ENCODE peak calls at places on chromosomes 3 and 15, in seven cellular contexts. A is K562, K is IMR-90, N is GM23338, V is mammary epithelial cell, U is neuronal stem cell, E is hepatocyte. Z is an unnamed sample.
A peak's percentile ranks its signal among the peaks of the same experiment; 100 is the strongest.

GRCh38 chr15:69523010-69524001 is 70.7 kb downstream of the RPLP1 start:
- DNase-seq in A (peak; percentile 62), K (peak; percentile 72), N (peak; percentile 91), V (peak; percentile 50), U (peak; percentile 75), E (peak; percentile 88), Z (peak; percentile 75)

GRCh38 chr3:171831936-171832335 is 11.2 kb upstream of the TMEM212 start:
- DNase-seq in A (no peak), K (peak; percentile 68), N (no peak), V (no peak), U (no peak), E (no peak), Z (no peak)

GRCh38 chr3:128466840-128467541 is at the start of gene DNAJB8:
- DNase-seq in A (no peak), K (no peak), N (no peak), V (no peak), U (no peak), E (no peak), Z (no peak)

GRCh38 chr15:38781196-38781595 is 216.6 kb upstream of the RASGRP1 start:
- DNase-seq in A (no peak), K (no peak), N (no peak), V (peak; percentile 28), U (no peak), E (no peak), Z (no peak)

GRCh38 chr3:128281461-128282367 is 128.4 kb downstream of the EEFSEC start:
- DNase-seq in A (no peak), K (no peak), N (no peak), V (no peak), U (no peak), E (no peak), Z (no peak)

GRCh38 chr3:29167180-29167579 is 113.7 kb upstream of the RBMS3 start:
- DNase-seq in A (no peak), K (peak; percentile 75), N (no peak), V (no peak), U (no peak), E (no peak), Z (no peak)

GRCh38 chr3:197173620-197174019 is 124.8 kb downstream of the DLG1 start:
- DNase-seq in A (no peak), K (no peak), N (no peak), V (no peak), U (no peak), E (no peak), Z (no peak)

GRCh38 chr15:29346998-29347397 is 77.4 kb upstream of the NSMCE3 start:
- DNase-seq in A (no peak), K (no peak), N (no peak), V (no peak), U (no peak), E (no peak), Z (no peak)

GRCh38 chr3:177603137-177603603 is 405.9 kb upstream of the TBL1XR1 start:
- DNase-seq in A (no peak), K (no peak), N (no peak), V (peak; percentile 40), U (no peak), E (no peak), Z (no peak)

GRCh38 chr15:50881121-50882048 is 27.1 kb upstream of the AP4E1 start:
- DNase-seq in A (no peak), K (peak; percentile 19), N (no peak), V (peak; percentile 71), U (no peak), E (no peak), Z (peak; percentile 48)

GRCh38 chr3:195820901-195821300 is 9.2 kb upstream of the MUC4 start:
- DNase-seq in A (no peak), K (no peak), N (no peak), V (no peak), U (no peak), E (no peak), Z (no peak)

GRCh38 chr3:121883507-121883906 is 10.7 kb upstream of the SLC15A2 start:
- DNase-seq in A (peak; percentile 24), K (peak; percentile 8), N (peak; percentile 68), V (peak; percentile 46), U (peak; percentile 0), E (peak; percentile 20), Z (no peak)

GRCh38 chr3:45472795-45473194 is 84.4 kb downstream of the LARS2 start:
- DNase-seq in A (no peak), K (no peak), N (no peak), V (no peak), U (no peak), E (no peak), Z (no peak)

GRCh38 chr3:109045271-109046051 is 72.5 kb downstream of the MORC1 start:
- DNase-seq in A (no peak), K (no peak), N (no peak), V (no peak), U (no peak), E (no peak), Z (no peak)

GRCh38 chr3:149623819-149624218 is 34.0 kb downstream of the WWTR1 start:
- DNase-seq in A (no peak), K (no peak), N (no peak), V (no peak), U (no peak), E (no peak), Z (no peak)

GRCh38 chr15:53759333-53759975 is at the start of gene WDR72:
- DNase-seq in A (peak; percentile 38), K (no peak), N (peak; percentile 30), V (no peak), U (peak; percentile 11), E (peak; percentile 62), Z (no peak)

GRCh38 chr3:168881804-168882203 is 781.7 kb downstream of the MECOM start:
- DNase-seq in A (no peak), K (no peak), N (no peak), V (no peak), U (no peak), E (no peak), Z (no peak)

GRCh38 chr15:64560998-64561397 is 100.6 kb downstream of the ZNF609 start:
- DNase-seq in A (peak; percentile 16), K (no peak), N (no peak), V (no peak), U (no peak), E (no peak), Z (no peak)

GRCh38 chr3:27591811-27592210 is 107.6 kb upstream of the SLC4A7 start:
- DNase-seq in A (no peak), K (no peak), N (no peak), V (no peak), U (no peak), E (no peak), Z (no peak)

GRCh38 chr3:27591321-27591711 is 107.1 kb upstream of the SLC4A7 start:
- DNase-seq in A (no peak), K (peak; percentile 20), N (no peak), V (no peak), U (no peak), E (no peak), Z (no peak)

GRCh38 chr3:27589795-27590194 is 105.6 kb upstream of the SLC4A7 start:
- DNase-seq in A (no peak), K (peak; percentile 65), N (no peak), V (no peak), U (no peak), E (no peak), Z (no peak)

GRCh38 chr3:27593173-27593572 is 109.0 kb upstream of the SLC4A7 start:
- DNase-seq in A (no peak), K (no peak), N (no peak), V (no peak), U (no peak), E (no peak), Z (no peak)

GRCh38 chr3:27590437-27591320 is 106.5 kb upstream of the SLC4A7 start:
- DNase-seq in A (no peak), K (peak; percentile 32), N (no peak), V (peak; percentile 41), U (no peak), E (no peak), Z (no peak)
- H2AFZ ChIP-seq in A (no peak overlapping the region), K (no peak overlapping the region), N (peak overlapping the region; percentile 52), V (peak overlapping the region; percentile 77), U (peak overlapping the region; percentile 18), E (peak overlapping the region; percentile 42), Z (no peak overlapping the region)

GRCh38 chr3:32372213-32372490 is 19.5 kb upstream of the CMTM7 start:
- DNase-seq in A (no peak), K (no peak), N (no peak), V (no peak), U (no peak), E (no peak), Z (no peak)
- H2AFZ ChIP-seq in A (no peak overlapping the region), K (no peak overlapping the region), N (no peak overlapping the region), V (no peak overlapping the region), U (no peak overlapping the region), E (no peak overlapping the region), Z (no peak overlapping the region)

GRCh38 chr3:147420361-147421183 is 11.4 kb downstream of the ZIC1 start:
- DNase-seq in A (no peak), K (no peak), N (no peak), V (no peak), U (no peak), E (no peak), Z (no peak)
- H2AFZ ChIP-seq in A (no peak overlapping the region), K (no peak overlapping the region), N (peak overlapping the region; percentile 39), V (no peak overlapping the region), U (no peak overlapping the region), E (no peak overlapping the region), Z (no peak overlapping the region)

GRCh38 chr3:167626490-167626889 is 27.3 kb downstream of the WDR49 start:
- DNase-seq in A (no peak), K (no peak), N (no peak), V (no peak), U (no peak), E (peak; percentile 21), Z (peak; percentile 16)

GRCh38 chr3:167631471-167631870 is 22.3 kb downstream of the WDR49 start:
- DNase-seq in A (no peak), K (no peak), N (no peak), V (no peak), U (no peak), E (no peak), Z (no peak)
- H2AFZ ChIP-seq in A (no peak overlapping the region), K (no peak overlapping the region), N (no peak overlapping the region), V (no peak overlapping the region), U (no peak overlapping the region), E (no peak overlapping the region), Z (no peak overlapping the region)

GRCh38 chr15:26841514-26841913 is 25.3 kb upstream of the GABRA5 start:
- DNase-seq in A (no peak), K (no peak), N (peak; percentile 30), V (no peak), U (no peak), E (no peak), Z (no peak)
- H2AFZ ChIP-seq in A (no peak overlapping the region), K (no peak overlapping the region), N (peak overlapping the region; percentile 97), V (no peak overlapping the region), U (no peak overlapping the region), E (no peak overlapping the region), Z (no peak overlapping the region)

Z was measured in PC-9.